ENCODE peak calls at places on chromosome 3, in five cellular contexts. Q is breast epithelium; T is activated CD4-positive, alpha-beta T cell treated with anti-CD3 and anti-CD28 coated beads for 4 hours; D is HCEC 1CT; H is amniotic stem cell. Z is an unnamed sample.

GRCh38 chr3:113086506-113087461 is 96.0 kb downstream of the GTPBP8 start:
- DNase-seq in Q (no peak), T (no peak), D (no peak), H (no peak), Z (no peak)

GRCh38 chr3:36964827-36965226 is 20.0 kb upstream of the TRANK1 start:
- DNase-seq in Q (no peak), T (no peak), D (no peak), H (no peak), Z (no peak)

GRCh38 chr3:73697020-73697419 is 72.3 kb upstream of the PDZRN3 start:
- DNase-seq in Q (no peak), T (no peak), D (no peak), H (no peak), Z (no peak)

GRCh38 chr3:2511356-2511755 is 412.7 kb downstream of the CNTN4 start:
- DNase-seq in Q (no peak), T (no peak), D (no peak), H (no peak), Z (no peak)

GRCh38 chr3:185069583-185070030 is 83.3 kb downstream of the C3orf70 start:
- DNase-seq in Q (no peak), T (no peak), D (no peak), H (no peak), Z (no peak)

GRCh38 chr3:10627884-10628572 is 122.6 kb upstream of the ATP2B2 start:
- DNase-seq in Q (no peak), T (no peak), D (no peak), H (no peak), Z (no peak)

GRCh38 chr3:55330355-55330754 is 156.8 kb downstream of the WNT5A start:
- DNase-seq in Q (peak; percentile 19), T (no peak), D (peak; percentile 96), H (peak; percentile 89), Z (peak; percentile 64)

GRCh38 chr3:142817897-142818296 is 71.0 kb downstream of the PCOLCE2 start:
- DNase-seq in Q (no peak), T (no peak), D (no peak), H (no peak), Z (no peak)

GRCh38 chr3:79564192-79564591 is 203.6 kb downstream of the ROBO1 start:
- DNase-seq in Q (no peak), T (no peak), D (no peak), H (no peak), Z (no peak)

GRCh38 chr3:28916713-28917499 is 364.0 kb upstream of the RBMS3 start:
- DNase-seq in Q (peak; percentile 29), T (no peak), D (peak; percentile 75), H (peak; percentile 53), Z (no peak)

GRCh38 chr3:179192542-179192941 is 44.4 kb downstream of the PIK3CA start:
- DNase-seq in Q (no peak), T (no peak), D (no peak), H (no peak), Z (no peak)